ENCODE peak calls at places on chromosome 5, in five cellular contexts. S is ovary; I is GF-D8; Z is skeletal muscle cell; L is activated CD8-positive, alpha-beta memory T cell treated with anti-CD3 and anti-CD28 coated beads, Interleukin-2, amount 50 U/mL, for 4 hours. O is an unnamed sample.

GRCh38 chr5:78002690-78003089 is 226.6 kb upstream of the TBCA start:
- DNase-seq in S (no peak), I (no peak), Z (no peak), L (no peak), O (no peak)

GRCh38 chr5:139402561-139403158 is 1.2 kb downstream of the SPATA24 start:
- DNase-seq in S (no peak), I (no peak), Z (no peak), L (no peak), O (no peak)

GRCh38 chr5:170791325-170791954 is 7.9 kb downstream of the GABRP start:
- DNase-seq in S (no peak), I (no peak), Z (peak), L (no peak), O (peak)

GRCh38 chr5:33209252-33209651 is 231.5 kb upstream of the TARS1 start:
- DNase-seq in S (no peak), I (no peak), Z (no peak), L (no peak), O (no peak)

GRCh38 chr5:15683332-15683731 is 183.4 kb downstream of the FBXL7 start:
- DNase-seq in S (no peak), I (no peak), Z (no peak), L (no peak), O (no peak)

GRCh38 chr5:95519681-95520080 is 35.1 kb downstream of the SKIC3 start:
- DNase-seq in S (no peak), I (no peak), Z (no peak), L (no peak), O (no peak)

GRCh38 chr5:59620535-59621212 is 272.9 kb downstream of the PDE4D start:
- DNase-seq in S (no peak), I (no peak), Z (no peak), L (no peak), O (no peak)

GRCh38 chr5:167425161-167425560 is 866.3 kb upstream of the WWC1 start:
- DNase-seq in S (no peak), I (no peak), Z (no peak), L (no peak), O (no peak)

GRCh38 chr5:119187776-119188529 is 117.1 kb downstream of the DMXL1 start:
- DNase-seq in S (no peak), I (no peak), Z (no peak), L (no peak), O (no peak)